ENCODE peak calls at places on chromosomes 5 and 9, in five cellular contexts. One of them, this sample, is unnamed.

GRCh38 chr5:101535626-101536025 is 632.5 kb upstream of the ST8SIA4 start:
- DNase-seq in globus pallidus: no peak
- DNase-seq in choroid plexus epithelial cell: no peak
- DNase-seq in HEK293T: no peak
- DNase-seq in HFFc6: no peak
- DNase-seq in this sample: no peak

GRCh38 chr5:146877783-146878470 is 630 bp downstream of the PPP2R2B start:
- DNase-seq in HFFc6: no peak
- DNase-seq in globus pallidus: no peak
- DNase-seq in choroid plexus epithelial cell: no peak
- DNase-seq in HEK293T: no peak
- DNase-seq in this sample: no peak

GRCh38 chr5:57436586-57436985 is 46.0 kb downstream of the ACTBL2 start:
- DNase-seq in HEK293T: no peak
- DNase-seq in HFFc6: no peak
- DNase-seq in globus pallidus: no peak
- DNase-seq in choroid plexus epithelial cell: no peak
- DNase-seq in this sample: peak; percentile 90

GRCh38 chr9:96758845-96759673 is 18.8 kb downstream of the ZNF510 start:
- DNase-seq in HEK293T: no peak
- DNase-seq in globus pallidus: no peak
- DNase-seq in HFFc6: no peak
- DNase-seq in choroid plexus epithelial cell: peak; percentile 14
- DNase-seq in this sample: no peak

GRCh38 chr5:32233696-32234447 is 59.8 kb upstream of the GOLPH3 start:
- DNase-seq in HEK293T: no peak
- DNase-seq in HFFc6: peak; percentile 15
- DNase-seq in globus pallidus: peak; percentile 30
- DNase-seq in choroid plexus epithelial cell: peak; percentile 87
- DNase-seq in this sample: peak; percentile 72

GRCh38 chr5:124746916-124747769 is 704 bp upstream of the ZNF608 start:
- DNase-seq in choroid plexus epithelial cell: peak; percentile 98
- DNase-seq in HFFc6: no peak
- DNase-seq in globus pallidus: peak; percentile 94
- DNase-seq in HEK293T: peak; percentile 63
- DNase-seq in this sample: peak; percentile 98

GRCh38 chr5:148228392-148228984 is 9.8 kb upstream of the MARCOL start:
- DNase-seq in HEK293T: no peak
- DNase-seq in globus pallidus: no peak
- DNase-seq in HFFc6: no peak
- DNase-seq in choroid plexus epithelial cell: no peak
- DNase-seq in this sample: no peak

GRCh38 chr9:104927216-104927911 is 591 bp downstream of the ABCA1 start:
- DNase-seq in choroid plexus epithelial cell: peak; percentile 61
- DNase-seq in HFFc6: no peak
- DNase-seq in HEK293T: peak; percentile 28
- DNase-seq in globus pallidus: peak; percentile 58
- DNase-seq in this sample: peak; percentile 54

GRCh38 chr5:52783226-52783959 is 4.3 kb upstream of the ITGA1 start:
- DNase-seq in choroid plexus epithelial cell: no peak
- DNase-seq in globus pallidus: no peak
- DNase-seq in HEK293T: no peak
- DNase-seq in HFFc6: peak; percentile 40
- DNase-seq in this sample: peak; percentile 35

GRCh38 chr9:123131258-123131657 is 97.8 kb downstream of the GPR21 start:
- DNase-seq in choroid plexus epithelial cell: peak; percentile 81
- DNase-seq in globus pallidus: no peak
- DNase-seq in HFFc6: peak; percentile 54
- DNase-seq in HEK293T: no peak
- DNase-seq in this sample: no peak

GRCh38 chr5:9653811-9654210 is 23.7 kb upstream of the TAS2R1 start:
- DNase-seq in HEK293T: no peak
- DNase-seq in choroid plexus epithelial cell: peak; percentile 94
- DNase-seq in HFFc6: peak; percentile 92
- DNase-seq in globus pallidus: no peak
- DNase-seq in this sample: no peak

GRCh38 chr9:128723866-128724743 is at the start of gene ZDHHC12:
- DNase-seq in choroid plexus epithelial cell: peak; percentile 96
- DNase-seq in HEK293T: peak; percentile 98
- DNase-seq in HFFc6: peak; percentile 94
- DNase-seq in globus pallidus: peak; percentile 85
- DNase-seq in this sample: peak; percentile 96

GRCh38 chr5:60604771-60605170 is 95.2 kb downstream of the DEPDC1B start:
- DNase-seq in HFFc6: no peak
- DNase-seq in globus pallidus: no peak
- DNase-seq in HEK293T: no peak
- DNase-seq in choroid plexus epithelial cell: peak; percentile 60
- DNase-seq in this sample: no peak

GRCh38 chr5:366541-367357 is 45.2 kb downstream of the AHRR start:
- DNase-seq in globus pallidus: no peak
- DNase-seq in HEK293T: no peak
- DNase-seq in HFFc6: no peak
- DNase-seq in choroid plexus epithelial cell: no peak
- DNase-seq in this sample: no peak

GRCh38 chr5:77022511-77023417 is 7.4 kb upstream of the AGGF1 start:
- DNase-seq in globus pallidus: no peak
- DNase-seq in choroid plexus epithelial cell: no peak
- DNase-seq in HEK293T: no peak
- DNase-seq in HFFc6: no peak
- DNase-seq in this sample: no peak

GRCh38 chr5:71922584-71923106 is 184.6 kb upstream of the MAP1B start:
- DNase-seq in HEK293T: no peak
- DNase-seq in HFFc6: peak; percentile 71
- DNase-seq in choroid plexus epithelial cell: peak; percentile 91
- DNase-seq in globus pallidus: no peak
- DNase-seq in this sample: peak; percentile 90

GRCh38 chr5:122091942-122092600 is 14.0 kb upstream of the LOX start:
- DNase-seq in globus pallidus: peak; percentile 22
- DNase-seq in choroid plexus epithelial cell: peak; percentile 76
- DNase-seq in HFFc6: peak; percentile 74
- DNase-seq in HEK293T: peak; percentile 34
- DNase-seq in this sample: peak; percentile 56

GRCh38 chr9:113349434-113350337 is at the start of gene BSPRY:
- DNase-seq in globus pallidus: no peak
- DNase-seq in choroid plexus epithelial cell: no peak
- DNase-seq in HFFc6: no peak
- DNase-seq in HEK293T: peak; percentile 46
- DNase-seq in this sample: no peak

GRCh38 chr5:119315516-119315949 is 40.3 kb upstream of the TNFAIP8 start:
- DNase-seq in HEK293T: no peak
- DNase-seq in globus pallidus: peak; percentile 7
- DNase-seq in choroid plexus epithelial cell: peak; percentile 71
- DNase-seq in HFFc6: no peak
- DNase-seq in this sample: peak; percentile 46

GRCh38 chr5:178496219-178496618 is 94.0 kb downstream of the COL23A1 start:
- DNase-seq in choroid plexus epithelial cell: no peak
- DNase-seq in globus pallidus: no peak
- DNase-seq in HFFc6: no peak
- DNase-seq in HEK293T: no peak
- DNase-seq in this sample: no peak

GRCh38 chr9:100674419-100675122 is 96.7 kb downstream of the CAVIN4 start:
- DNase-seq in HFFc6: no peak
- DNase-seq in globus pallidus: no peak
- DNase-seq in HEK293T: no peak
- DNase-seq in choroid plexus epithelial cell: no peak
- DNase-seq in this sample: no peak

GRCh38 chr5:177601126-177601525 is 1.2 kb downstream of the B4GALT7 start:
- DNase-seq in globus pallidus: no peak
- DNase-seq in choroid plexus epithelial cell: no peak
- DNase-seq in HEK293T: no peak
- DNase-seq in HFFc6: no peak
- DNase-seq in this sample: no peak

GRCh38 chr5:5271606-5272321 is 131.6 kb downstream of the ADAMTS16 start:
- DNase-seq in choroid plexus epithelial cell: peak; percentile 53
- DNase-seq in HEK293T: no peak
- DNase-seq in globus pallidus: no peak
- DNase-seq in HFFc6: peak; percentile 15
- DNase-seq in this sample: no peak

GRCh38 chr5:151465476-151465875 is 18.1 kb downstream of the SLC36A1 start:
- DNase-seq in HFFc6: no peak
- DNase-seq in HEK293T: no peak
- DNase-seq in choroid plexus epithelial cell: no peak
- DNase-seq in globus pallidus: no peak
- DNase-seq in this sample: no peak

GRCh38 chr9:98707158-98708102 is 1.3 kb downstream of the GABBR2 start:
- DNase-seq in choroid plexus epithelial cell: peak; percentile 80
- DNase-seq in HEK293T: peak; percentile 80
- DNase-seq in HFFc6: peak; percentile 50
- DNase-seq in globus pallidus: no peak
- DNase-seq in this sample: peak; percentile 82

GRCh38 chr5:159184858-159185381 is 24.4 kb downstream of the RNF145 start:
- DNase-seq in globus pallidus: no peak
- DNase-seq in HEK293T: no peak
- DNase-seq in choroid plexus epithelial cell: peak; percentile 85
- DNase-seq in HFFc6: peak; percentile 86
- DNase-seq in this sample: peak; percentile 44

GRCh38 chr5:1203311-1203967 is 2.0 kb downstream of the SLC6A19 start:
- DNase-seq in choroid plexus epithelial cell: no peak
- DNase-seq in globus pallidus: no peak
- DNase-seq in HEK293T: no peak
- DNase-seq in HFFc6: no peak
- DNase-seq in this sample: no peak

GRCh38 chr9:2469681-2470141 is 151.9 kb upstream of the VLDLR start:
- DNase-seq in HEK293T: peak; percentile 6
- DNase-seq in HFFc6: no peak
- DNase-seq in globus pallidus: no peak
- DNase-seq in choroid plexus epithelial cell: peak; percentile 74
- DNase-seq in this sample: peak; percentile 52

GRCh38 chr5:86143837-86144236 is 473.9 kb upstream of the COX7C start:
- DNase-seq in HFFc6: no peak
- DNase-seq in globus pallidus: no peak
- DNase-seq in choroid plexus epithelial cell: no peak
- DNase-seq in HEK293T: peak; percentile 14
- DNase-seq in this sample: no peak

GRCh38 chr9:84297162-84297821 is 43.3 kb downstream of the SLC28A3 start:
- DNase-seq in HFFc6: peak; percentile 70
- DNase-seq in globus pallidus: no peak
- DNase-seq in HEK293T: no peak
- DNase-seq in choroid plexus epithelial cell: peak; percentile 67
- DNase-seq in this sample: no peak

GRCh38 chr5:180072556-180072955 is 997 bp upstream of the RNF130 start:
- DNase-seq in choroid plexus epithelial cell: no peak
- DNase-seq in HFFc6: no peak
- DNase-seq in HEK293T: no peak
- DNase-seq in globus pallidus: no peak
- DNase-seq in this sample: no peak

GRCh38 chr5:130164966-130165365 is 260.7 kb downstream of the CHSY3 start:
- DNase-seq in HFFc6: no peak
- DNase-seq in globus pallidus: peak; percentile 4
- DNase-seq in HEK293T: no peak
- DNase-seq in choroid plexus epithelial cell: peak; percentile 47
- DNase-seq in this sample: no peak

GRCh38 chr5:135242021-135242480 is 157.0 kb downstream of the MACROH2A1 start:
- DNase-seq in globus pallidus: no peak
- DNase-seq in HEK293T: no peak
- DNase-seq in choroid plexus epithelial cell: no peak
- DNase-seq in HFFc6: peak; percentile 71
- DNase-seq in this sample: peak; percentile 40

GRCh38 chr9:99264070-99264469 is 42.0 kb downstream of the SEC61B start:
- DNase-seq in choroid plexus epithelial cell: peak; percentile 35
- DNase-seq in HFFc6: no peak
- DNase-seq in globus pallidus: no peak
- DNase-seq in HEK293T: peak; percentile 22
- DNase-seq in this sample: peak; percentile 42

GRCh38 chr5:33891731-33892418 is at the start of gene ADAMTS12:
- DNase-seq in choroid plexus epithelial cell: peak; percentile 60
- DNase-seq in HEK293T: peak; percentile 26
- DNase-seq in globus pallidus: no peak
- DNase-seq in HFFc6: peak; percentile 63
- DNase-seq in this sample: no peak

GRCh38 chr9:135797507-135798302 is 95.7 kb downstream of the KCNT1 start:
- DNase-seq in globus pallidus: peak; percentile 27
- DNase-seq in HEK293T: peak; percentile 81
- DNase-seq in choroid plexus epithelial cell: peak; percentile 51
- DNase-seq in HFFc6: peak; percentile 57
- DNase-seq in this sample: peak; percentile 69

This sample was measured in dermis blood vessel endothelial cell.